ENCODE peak calls at places on chromosomes 6 and 20, in four cellular contexts. Q is IMR-90, B is H1, E is H9. K is an unnamed sample.

GRCh38 chr6:51514396-51515051 is 572.9 kb downstream of the PKHD1 start:
- DNase-seq in E (no peak), Q (no peak), B (no peak), K (peak)

GRCh38 chr20:43824699-43825402 is 89.8 kb upstream of the TOX2 start:
- DNase-seq in E (peak), B (no peak), Q (peak), K (peak)

GRCh38 chr6:54897462-54898189 is 51.1 kb downstream of the FAM83B start:
- DNase-seq in E (no peak), Q (peak), B (no peak), K (no peak)

GRCh38 chr20:59825944-59826759 is 107.3 kb downstream of the SYCP2 start:
- DNase-seq in Q (no peak), B (peak), E (peak), K (no peak)

GRCh38 chr6:56996401-56996800 is 41.5 kb downstream of the BEND6 start:
- DNase-seq in B (no peak), E (no peak), Q (no peak), K (no peak)

GRCh38 chr6:111358454-111358853 is 124.6 kb downstream of the REV3L start:
- DNase-seq in B (no peak), Q (peak), E (no peak), K (no peak)

GRCh38 chr6:133778414-133778813 is 110.5 kb upstream of the TCF21 start:
- DNase-seq in B (no peak), E (no peak), Q (peak), K (no peak)

GRCh38 chr20:18428490-18429173 is 38.2 kb downstream of the DZANK1 start:
- DNase-seq in B (no peak), E (no peak), Q (peak), K (no peak)

GRCh38 chr6:2542858-2543218 is 207.9 kb downstream of the MYLK4 start:
- DNase-seq in Q (peak), B (no peak), E (no peak), K (no peak)

GRCh38 chr20:63406011-63406410 is 44.9 kb upstream of the CHRNA4 start:
- DNase-seq in Q (no peak), E (no peak), B (no peak), K (no peak)

GRCh38 chr20:33046412-33046811 is 7.3 kb upstream of the BPIFB3 start:
- DNase-seq in Q (no peak), E (no peak), B (no peak), K (no peak)

GRCh38 chr6:157873735-157874344 is 50.8 kb downstream of the SNX9 start:
- DNase-seq in B (peak), Q (peak), E (peak), K (peak)

GRCh38 chr6:22926613-22927348 is 357.4 kb downstream of the HDGFL1 start:
- DNase-seq in Q (no peak), E (no peak), B (no peak), K (no peak)

GRCh38 chr6:81158956-81159355 is 593.5 kb downstream of the TENT5A start:
- DNase-seq in Q (no peak), E (no peak), B (no peak), K (no peak)

GRCh38 chr6:40443842-40444241 is 143.3 kb downstream of the LRFN2 start:
- DNase-seq in Q (no peak), E (no peak), B (no peak), K (no peak)

GRCh38 chr6:37699138-37699766 is 1.6 kb upstream of the MDGA1 start:
- DNase-seq in E (no peak), B (no peak), Q (no peak), K (no peak)

GRCh38 chr6:137543114-137543513 is 48.9 kb upstream of the OLIG3 start:
- DNase-seq in E (no peak), Q (no peak), B (no peak), K (no peak)

GRCh38 chr20:11569163-11569562 is 348.5 kb upstream of the BTBD3 start:
- DNase-seq in B (peak), E (peak), Q (no peak), K (no peak)

DNA sequence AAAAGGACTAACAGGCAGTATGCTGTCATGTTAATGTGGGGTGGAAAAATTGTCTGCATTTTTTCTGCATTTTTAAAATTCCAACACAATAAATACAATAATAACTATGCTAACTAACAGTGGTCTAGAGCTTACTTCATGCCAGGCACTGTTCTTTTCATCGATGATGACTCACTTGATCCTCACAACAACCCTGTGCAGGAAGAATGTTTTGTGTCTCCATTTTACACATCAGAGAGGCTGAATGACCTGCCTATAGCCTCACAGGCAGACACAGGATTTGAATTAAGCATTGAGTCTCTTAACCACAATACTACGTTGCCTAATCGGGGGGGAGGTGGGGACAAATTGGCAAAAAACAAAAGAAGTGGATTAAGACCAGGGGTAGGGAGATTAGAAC is 26.9 kb upstream of the FANCE start:
- DNase-seq in B (no peak), E (no peak), Q (peak), K (no peak)
- H4K91ac ChIP-seq in B (no peak), E (no peak), Q (peak), K (no peak)

DNA sequence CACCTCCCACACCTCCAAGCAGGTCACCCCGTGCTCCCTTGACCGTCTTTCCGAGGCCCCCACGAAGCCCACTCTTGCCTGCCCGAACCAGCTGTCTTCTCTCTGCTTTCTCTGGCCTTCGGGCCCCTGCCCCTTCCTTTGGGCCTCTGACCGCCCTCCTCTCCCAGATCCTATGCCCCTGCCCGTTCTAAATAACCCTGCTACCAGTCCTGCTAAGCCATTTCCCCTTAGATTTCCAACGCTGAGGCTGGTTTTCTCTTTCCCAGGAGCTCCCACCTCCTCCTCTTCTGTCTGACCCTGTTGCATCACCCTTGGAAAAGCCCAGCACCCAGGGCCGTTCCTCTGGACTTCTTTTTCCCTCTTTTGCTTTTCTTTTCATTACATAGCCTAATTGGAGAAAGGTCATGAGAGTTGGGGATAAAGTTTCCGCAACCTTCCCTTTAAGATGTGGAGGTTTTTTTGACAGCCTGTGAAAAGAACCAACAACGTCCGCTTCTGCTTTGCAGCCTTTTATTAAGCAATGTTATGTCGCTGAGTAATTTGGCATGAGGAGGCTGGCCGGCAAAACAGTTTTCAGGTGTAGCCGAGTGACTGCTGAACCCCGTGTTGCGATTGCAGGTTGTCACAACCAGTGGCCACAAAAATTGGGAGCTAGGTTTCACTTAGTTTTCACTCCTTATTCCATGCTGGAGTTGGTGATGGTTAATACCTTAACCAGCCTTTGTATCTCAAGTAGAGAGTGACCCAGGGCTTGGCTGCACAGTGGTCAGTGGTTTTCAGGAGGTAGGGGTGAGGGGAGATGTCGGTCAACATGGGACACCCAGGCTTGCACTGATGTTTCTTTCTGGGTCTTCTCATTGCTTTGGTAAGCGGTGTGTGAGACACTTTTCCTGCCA is 970 bp downstream of the BLTP3A start:
- DNase-seq in Q (peak), B (peak), E (peak), K (peak)
- H3K23ac ChIP-seq in Q (peak), B (no peak), E (no peak), K (peak)

GRCh38 chr20:62302341-62303048 is at the start of gene ADRM1:
- DNase-seq in E (peak), Q (peak), B (peak), K (peak)

GRCh38 chr20:62304331-62305148 is 1.7 kb downstream of the ADRM1 start:
- DNase-seq in E (no peak), Q (no peak), B (no peak), K (no peak)

GRCh38 chr20:62305149-62305764 is 2.5 kb downstream of the ADRM1 start:
- DNase-seq in Q (no peak), B (no peak), E (no peak), K (no peak)

GRCh38 chr20:62303049-62303326 is 191 bp downstream of the ADRM1 start:
- DNase-seq in B (no peak), Q (no peak), E (no peak), K (no peak)

GRCh38 chr20:62303327-62304226 is 780 bp downstream of the ADRM1 start:
- DNase-seq in B (no peak), Q (no peak), E (peak), K (no peak)
- H2BK15ac ChIP-seq in B (no peak), Q (no peak), E (no peak), K (peak)

GRCh38 chr6:38796006-38796405 is 80.9 kb downstream of the DNAH8 start:
- DNase-seq in E (no peak), B (no peak), Q (no peak), K (no peak)
- H4K91ac ChIP-seq in E (no peak), B (no peak), Q (no peak), K (no peak)

GRCh38 chr20:50510706-50511401 is 671 bp downstream of the PTPN1 start:
- DNase-seq in E (no peak), B (no peak), Q (no peak), K (peak)
- H3K23ac ChIP-seq in E (no peak), B (no peak), Q (peak), K (peak)

DNA sequence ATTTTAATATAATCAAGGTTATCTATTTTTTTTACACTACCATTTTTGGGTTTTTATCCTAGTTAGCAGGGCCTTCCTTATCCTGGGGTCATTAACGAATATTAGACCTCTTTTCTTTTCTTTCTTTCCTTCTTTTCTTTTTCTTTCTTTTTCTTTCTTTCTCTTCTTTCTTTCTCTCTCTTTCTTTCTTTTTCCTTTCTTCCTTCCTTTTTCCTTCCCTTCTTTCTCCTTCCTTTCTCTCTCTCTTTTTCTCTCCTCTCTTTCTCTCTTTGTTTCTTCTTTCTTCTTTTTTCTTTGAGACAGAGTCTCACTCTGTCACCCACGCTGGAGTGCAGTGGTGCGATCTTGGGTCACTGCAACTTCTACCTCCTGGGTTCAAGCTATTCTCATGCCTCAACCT is 120.4 kb upstream of the PDE7B start:
- DNase-seq in Q (no peak), B (no peak), E (no peak), K (no peak)
- H2BK15ac ChIP-seq in Q (no peak), B (no peak), E (no peak), K (no peak)

K was measured in neuronal stem cell.